ENCODE peak calls at places on chromosome 12, in eight cellular contexts. N, T, A, E, F, P, V and I are unnamed samples.

GRCh38 chr12:110039085-110039807 is 9.1 kb downstream of the C12orf76 start:
- DNase-seq in P (peak), V (peak), E (no peak), T (no peak), A (peak), N (peak), F (peak), I (no peak)

GRCh38 chr12:74790958-74791357 is 253.3 kb downstream of the ATXN7L3B start:
- DNase-seq in F (no peak), A (no peak), T (no peak), N (no peak), P (no peak), E (no peak), V (no peak), I (no peak)

GRCh38 chr12:113961921-113962710 is 4.0 kb downstream of the RBM19 start:
- DNase-seq in T (no peak), N (peak), A (no peak), F (peak), V (peak), E (no peak), P (no peak), I (no peak)

GRCh38 chr12:131452444-131452860 is 258.4 kb upstream of the SFSWAP start:
- DNase-seq in F (no peak), P (peak), N (no peak), V (no peak), E (no peak), T (no peak), A (peak), I (peak)

GRCh38 chr12:115709410-115710065 is 568.0 kb downstream of the MED13L start:
- DNase-seq in P (peak), E (no peak), N (no peak), F (no peak), A (no peak), T (peak), V (no peak), I (peak)

GRCh38 chr12:83473408-83474095 is 786.8 kb downstream of the TMTC2 start:
- DNase-seq in F (no peak), T (no peak), P (no peak), A (no peak), N (no peak), V (no peak), E (no peak), I (no peak)

GRCh38 chr12:79547044-79547734 is 143.6 kb downstream of the PAWR start:
- DNase-seq in F (no peak), N (peak), V (peak), P (peak), E (no peak), A (peak), T (no peak), I (no peak)

GRCh38 chr12:114918535-114919233 is 234.7 kb upstream of the TBX3 start:
- DNase-seq in V (peak), F (no peak), N (no peak), E (no peak), A (peak), T (no peak), P (no peak), I (no peak)

GRCh38 chr12:65430571-65431306 is 152.3 kb downstream of the MSRB3 start:
- DNase-seq in N (no peak), T (no peak), E (no peak), P (no peak), A (no peak), V (peak), F (no peak), I (no peak)

GRCh38 chr12:38890102-38890501 is 15.3 kb downstream of the CPNE8 start:
- DNase-seq in V (no peak), N (peak), F (no peak), E (no peak), A (no peak), P (no peak), T (no peak), I (no peak)

GRCh38 chr12:75294797-75295196 is 35.3 kb downstream of the CAPS2 start:
- DNase-seq in A (no peak), F (no peak), E (no peak), P (no peak), T (no peak), N (no peak), V (no peak), I (no peak)

GRCh38 chr12:122111070-122111750 is 32.7 kb downstream of the MLXIP start:
- DNase-seq in N (peak), T (no peak), V (peak), F (no peak), A (no peak), E (no peak), P (no peak), I (no peak)

GRCh38 chr12:23504641-23505399 is 444.6 kb downstream of the SOX5 start:
- DNase-seq in E (no peak), F (no peak), V (no peak), N (no peak), T (no peak), A (no peak), P (no peak), I (no peak)

GRCh38 chr12:108938247-108938924 is 58.5 kb downstream of the DAO start:
- DNase-seq in V (no peak), A (no peak), F (no peak), T (no peak), P (no peak), N (no peak), E (no peak), I (no peak)

GRCh38 chr12:119704065-119704747 is 36.3 kb downstream of the PRKAB1 start:
- DNase-seq in V (no peak), P (no peak), F (no peak), A (no peak), N (no peak), T (no peak), E (no peak), I (no peak)

GRCh38 chr12:48237048-48237630 is 34.0 kb upstream of the OR10AD1 start:
- DNase-seq in V (no peak), P (no peak), T (no peak), E (no peak), A (no peak), F (no peak), N (no peak), I (peak)

GRCh38 chr12:63325757-63326156 is 174.8 kb upstream of the AVPR1A start:
- DNase-seq in E (no peak), F (no peak), P (no peak), V (no peak), T (no peak), A (no peak), N (no peak), I (no peak)

GRCh38 chr12:48979602-48980388 is 1.7 kb downstream of the WNT1 start:
- DNase-seq in N (no peak), A (peak), P (no peak), V (no peak), E (peak), T (no peak), F (no peak), I (no peak)

GRCh38 chr12:39127401-39127800 is 222.0 kb upstream of the CPNE8 start:
- DNase-seq in V (peak), P (no peak), A (peak), F (no peak), N (peak), T (no peak), E (no peak), I (no peak)

GRCh38 chr12:117590386-117590785 is 229.0 kb upstream of the NOS1 start:
- DNase-seq in E (no peak), N (no peak), A (no peak), V (no peak), P (no peak), T (no peak), F (no peak), I (no peak)

GRCh38 chr12:91922674-91923073 is 223.0 kb downstream of the BTG1 start:
- DNase-seq in A (no peak), N (no peak), E (no peak), P (no peak), T (no peak), F (no peak), V (no peak), I (no peak)

GRCh38 chr12:6430124-6430989 is 14.4 kb upstream of the CD27 start:
- DNase-seq in E (no peak), F (peak), A (peak), T (peak), N (peak), V (peak), P (peak), I (peak)

GRCh38 chr12:50090391-50090790 is 5.2 kb downstream of the SMARCD1 start:
- DNase-seq in E (no peak), V (no peak), T (no peak), N (no peak), F (no peak), A (no peak), P (no peak), I (no peak)

GRCh38 chr12:50283924-50284236 is 560 bp upstream of the LIMA1 start:
- DNase-seq in A (no peak), P (no peak), T (no peak), V (no peak), N (no peak), F (no peak), E (no peak), I (no peak)

GRCh38 chr12:58288191-58288590 is 346.8 kb downstream of the ATP23 start:
- DNase-seq in P (no peak), E (no peak), V (no peak), N (no peak), A (no peak), F (no peak), T (no peak), I (peak)

GRCh38 chr12:2267624-2268477 is 215.1 kb downstream of the CACNA1C start:
- DNase-seq in F (no peak), V (peak), T (no peak), N (no peak), A (peak), P (peak), E (no peak), I (no peak)

GRCh38 chr12:130186101-130186465 is 23.8 kb downstream of the FZD10 start:
- DNase-seq in F (no peak), A (no peak), N (no peak), T (no peak), P (no peak), V (no peak), E (no peak), I (no peak)

GRCh38 chr12:100651694-100652093 is 78.2 kb downstream of the GAS2L3 start:
- DNase-seq in E (no peak), F (no peak), P (no peak), A (peak), T (no peak), N (no peak), V (no peak), I (peak)

GRCh38 chr12:90102957-90103652 is 394.5 kb upstream of the ATP2B1 start:
- DNase-seq in N (no peak), A (no peak), F (no peak), T (no peak), P (no peak), E (peak), V (peak), I (peak)